ENCODE peak calls at places on chromosomes 3 and 15, in nine cellular contexts. I, U, H, O, P, Q, R, G and K are unnamed samples.

GRCh38 chr3:135125171-135125801 is 330.2 kb downstream of the EPHB1 start:
- DNase-seq in Q (no peak), H (peak), O (no peak), R (no peak), G (peak), U (no peak), P (no peak), I (no peak), K (peak)

GRCh38 chr15:89665449-89666146 is 10.3 kb upstream of the KIF7 start:
- DNase-seq in O (no peak), U (no peak), Q (no peak), H (peak), P (no peak), G (peak), I (peak), R (peak), K (no peak)

GRCh38 chr3:116741462-116741861 is 31.9 kb downstream of the TUSC7 start:
- DNase-seq in U (no peak), P (no peak), Q (no peak), G (no peak), H (no peak), R (no peak), I (no peak), O (no peak), K (no peak)

GRCh38 chr15:74403981-74404563 is 29.7 kb downstream of the SEMA7A start:
- DNase-seq in Q (no peak), I (no peak), O (no peak), P (no peak), R (no peak), U (no peak), G (no peak), H (no peak), K (no peak)

GRCh38 chr3:45546636-45547201 is 47.8 kb upstream of the LIMD1 start:
- DNase-seq in I (no peak), P (no peak), U (no peak), O (no peak), Q (no peak), G (peak), R (no peak), H (no peak), K (peak)

GRCh38 chr3:58051196-58051595 is 43.0 kb downstream of the FLNB start:
- DNase-seq in Q (no peak), H (no peak), P (no peak), G (no peak), O (no peak), I (no peak), R (peak), U (no peak), K (peak)

GRCh38 chr15:67859331-67859946 is 19.6 kb upstream of the RNU6-1 start:
- DNase-seq in U (no peak), I (no peak), H (no peak), P (no peak), O (no peak), G (no peak), R (no peak), Q (no peak), K (no peak)

GRCh38 chr15:79078003-79078402 is 12.6 kb downstream of the RASGRF1 start:
- DNase-seq in O (no peak), Q (no peak), G (no peak), U (no peak), P (no peak), I (no peak), R (peak), H (no peak), K (no peak)

GRCh38 chr3:187368251-187368733 is at the start of gene RTP4:
- DNase-seq in U (peak), G (no peak), R (no peak), O (peak), P (no peak), Q (no peak), I (peak), H (no peak), K (peak)

GRCh38 chr15:40244961-40245523 is 6.2 kb downstream of the PAK6 start:
- DNase-seq in G (no peak), P (peak), R (no peak), O (no peak), I (no peak), U (no peak), Q (no peak), H (no peak), K (no peak)

GRCh38 chr3:188362405-188362831 is 208.5 kb downstream of the LPP start:
- DNase-seq in R (no peak), H (no peak), G (no peak), Q (no peak), P (no peak), I (peak), O (no peak), U (no peak), K (peak)

GRCh38 chr3:31733234-31733667 is 200.5 kb downstream of the STT3B start:
- DNase-seq in Q (peak), U (no peak), P (peak), I (no peak), O (no peak), H (no peak), R (no peak), G (no peak), K (peak)

GRCh38 chr15:91255788-91256187 is 155.7 kb downstream of the SV2B start:
- DNase-seq in G (no peak), Q (no peak), U (no peak), R (no peak), P (no peak), I (no peak), H (no peak), O (no peak), K (no peak)

GRCh38 chr15:94259863-94260262 is 28.5 kb downstream of the MCTP2 start:
- DNase-seq in Q (no peak), P (no peak), R (no peak), I (no peak), O (no peak), G (no peak), H (no peak), U (no peak), K (no peak)

GRCh38 chr3:63067999-63068645 is 192.9 kb upstream of the CADPS start:
- DNase-seq in H (peak), I (peak), P (no peak), R (no peak), G (peak), O (no peak), Q (no peak), U (no peak), K (peak)

GRCh38 chr15:89591834-89592233 is 16.6 kb downstream of the TICRR start:
- DNase-seq in P (no peak), R (no peak), H (no peak), O (no peak), U (no peak), G (no peak), I (no peak), Q (no peak), K (no peak)

GRCh38 chr3:38998086-38998485 is 53.7 kb downstream of the SCN11A start:
- DNase-seq in R (no peak), O (no peak), H (no peak), P (no peak), U (no peak), I (no peak), G (no peak), Q (no peak), K (no peak)

GRCh38 chr3:178508443-178508825 is 27.8 kb upstream of the KCNMB2 start:
- DNase-seq in O (no peak), P (no peak), U (no peak), I (no peak), Q (no peak), R (no peak), G (no peak), H (no peak), K (no peak)

GRCh38 chr3:10496121-10496863 is 9.1 kb downstream of the ATP2B2 start:
- DNase-seq in O (no peak), P (no peak), U (no peak), I (no peak), H (no peak), R (no peak), G (no peak), Q (no peak), K (no peak)

GRCh38 chr15:63922551-63923315 is 89.0 kb upstream of the HERC1 start:
- DNase-seq in I (no peak), H (no peak), Q (no peak), G (no peak), P (no peak), U (no peak), O (no peak), R (peak), K (no peak)

GRCh38 chr3:187063286-187064081 is 75.8 kb downstream of the RPL39L start:
- DNase-seq in R (no peak), G (no peak), P (peak), Q (no peak), O (no peak), I (no peak), H (no peak), U (no peak), K (peak)

GRCh38 chr15:68385240-68385561 is 46.8 kb downstream of the ITGA11 start:
- DNase-seq in O (no peak), P (no peak), G (no peak), Q (no peak), I (peak), H (no peak), U (no peak), R (peak), K (no peak)